ENCODE peak calls at places on chromosomes 16 and 17, in seven cellular contexts. J is HFF-Myc, U is left ventricle myocardium inferior, D is ascending aorta, Y is AG10803, P is tibial nerve, E is MM.1S. V is an unnamed sample.
A peak's percentile ranks its signal among the peaks of the same experiment; 100 is the strongest.

GRCh38 chr16:11783319-11784047 is 13.6 kb downstream of the ZC3H7A start:
- DNase-seq in J (no peak), U (no peak), D (no peak), Y (peak; percentile 76), P (no peak), E (peak; percentile 70), V (peak; percentile 58)

GRCh38 chr17:77909236-77909635 is 49.3 kb upstream of the TNRC6C start:
- DNase-seq in J (no peak), U (peak; percentile 48), D (peak; percentile 67), Y (no peak), P (no peak), E (no peak), V (no peak)

GRCh38 chr17:8359769-8360168 is 16.7 kb downstream of the KRABD2 start:
- DNase-seq in J (peak; percentile 91), U (no peak), D (no peak), Y (peak; percentile 84), P (no peak), E (no peak), V (no peak)

GRCh38 chr16:64983983-64984382 is 137.9 kb downstream of the CDH11 start:
- DNase-seq in J (peak; percentile 83), U (no peak), D (no peak), Y (peak; percentile 75), P (no peak), E (no peak), V (no peak)

GRCh38 chr16:24013733-24014645 is 178.2 kb downstream of the PRKCB start:
- DNase-seq in J (no peak), U (no peak), D (no peak), Y (no peak), P (no peak), E (peak; percentile 83), V (peak; percentile 82)

GRCh38 chr16:85104821-85105391 is 7.4 kb downstream of the CIBAR2 start:
- DNase-seq in J (no peak), U (no peak), D (no peak), Y (no peak), P (no peak), E (no peak), V (peak; percentile 63)

GRCh38 chr16:75306102-75306762 is 54.8 kb upstream of the BCAR1 start:
- DNase-seq in J (no peak), U (no peak), D (no peak), Y (no peak), P (no peak), E (no peak), V (no peak)

GRCh38 chr16:25066426-25066746 is 45.2 kb upstream of the LCMT1 start:
- DNase-seq in J (no peak), U (no peak), D (no peak), Y (no peak), P (no peak), E (no peak), V (peak; percentile 37)

GRCh38 chr17:74987909-74988711 is 678 bp downstream of the CDR2L start:
- DNase-seq in J (no peak), U (peak; percentile 90), D (peak; percentile 94), Y (peak; percentile 78), P (peak; percentile 73), E (no peak), V (no peak)

GRCh38 chr17:70034158-70034557 is 40.9 kb upstream of the KCNJ16 start:
- DNase-seq in J (no peak), U (no peak), D (no peak), Y (no peak), P (no peak), E (no peak), V (no peak)

GRCh38 chr17:73017653-73018052 is 74.8 kb downstream of the SLC39A11 start:
- DNase-seq in J (no peak), U (no peak), D (no peak), Y (peak; percentile 84), P (no peak), E (no peak), V (no peak)

GRCh38 chr16:68985855-68986254 is 119.6 kb upstream of the HAS3 start:
- DNase-seq in J (no peak), U (no peak), D (no peak), Y (peak; percentile 12), P (no peak), E (no peak), V (no peak)

GRCh38 chr16:15857779-15858560 is 1.1 kb upstream of the MYH11 start:
- DNase-seq in J (no peak), U (peak; percentile 35), D (peak; percentile 86), Y (peak; percentile 47), P (no peak), E (no peak), V (peak; percentile 40)

GRCh38 chr17:80252871-80253270 is 7.8 kb upstream of the RNF213 start:
- DNase-seq in J (no peak), U (peak; percentile 40), D (no peak), Y (no peak), P (no peak), E (peak; percentile 63), V (peak; percentile 86)
- TF ChIP-seq CTCF in J (peak; percentile 57), U (peak; percentile 60), D (no peak), Y (no peak), P (peak; percentile 58), E (peak; percentile 52), V (peak; percentile 40)

GRCh38 chr16:52500963-52501362 is 46.0 kb downstream of the TOX3 start:
- DNase-seq in J (no peak), U (no peak), D (no peak), Y (no peak), P (no peak), E (no peak), V (no peak)
- TF ChIP-seq CTCF in J (no peak), U (no peak), D (no peak), Y (no peak), P (no peak), E (no peak), V (no peak)

GRCh38 chr16:89491238-89491869 is 993 bp upstream of the ANKRD11 start:
- DNase-seq in J (no peak), U (no peak), D (no peak), Y (peak; percentile 42), P (no peak), E (no peak), V (peak; percentile 30)

GRCh38 chr16:89490386-89491237 is at the start of gene ANKRD11:
- DNase-seq in J (peak; percentile 99), U (peak; percentile 99), D (peak; percentile 100), Y (peak; percentile 100), P (peak; percentile 96), E (peak; percentile 96), V (peak; percentile 100)

GRCh38 chr16:89489731-89490385 is 503 bp downstream of the ANKRD11 start:
- DNase-seq in J (no peak), U (no peak), D (no peak), Y (no peak), P (no peak), E (no peak), V (peak; percentile 18)

GRCh38 chr16:89491974-89492687 is 1.8 kb upstream of the ANKRD11 start:
- DNase-seq in J (no peak), U (no peak), D (no peak), Y (no peak), P (no peak), E (no peak), V (no peak)

DNA sequence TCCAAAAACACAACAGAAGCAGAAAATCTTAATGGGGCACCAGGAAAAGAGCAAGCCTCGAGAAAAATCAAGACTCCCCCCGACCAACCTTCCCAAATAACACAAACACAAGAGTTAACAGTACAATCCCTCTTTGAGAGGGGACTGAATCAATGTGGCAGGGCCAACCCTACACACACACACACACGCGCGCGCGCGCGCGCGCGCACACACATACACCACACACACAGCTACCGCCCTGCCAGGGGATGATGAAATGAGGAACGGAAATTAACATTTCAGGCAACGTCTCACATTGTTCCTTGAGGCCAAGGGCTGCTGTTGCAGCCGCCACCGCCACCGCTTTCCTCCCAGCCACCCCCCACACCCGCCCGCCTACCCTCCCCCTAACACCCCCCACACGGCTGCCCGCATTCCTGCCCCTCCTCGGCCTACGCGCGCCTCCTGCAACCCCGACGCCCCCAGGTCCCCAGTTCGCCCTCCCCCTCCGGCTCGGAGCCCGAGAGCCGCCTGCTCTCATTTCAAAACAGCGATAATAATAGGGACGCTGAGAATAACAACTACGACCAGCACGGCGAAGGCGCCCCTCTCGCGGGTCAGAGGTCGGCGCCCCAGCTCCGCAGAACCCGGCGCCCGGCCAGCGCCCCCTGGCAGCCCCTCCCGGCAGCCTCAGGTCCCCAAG is 1.2 kb downstream of the ANKRD11 start:
- DNase-seq in J (peak; percentile 72), U (peak; percentile 76), D (peak; percentile 94), Y (peak; percentile 98), P (peak; percentile 92), E (peak; percentile 81), V (peak; percentile 79)
- TF ChIP-seq CTCF in J (no peak), U (peak; percentile 57), D (peak; percentile 38), Y (peak; percentile 37), P (no peak), E (no peak), V (peak; percentile 3)

DNA sequence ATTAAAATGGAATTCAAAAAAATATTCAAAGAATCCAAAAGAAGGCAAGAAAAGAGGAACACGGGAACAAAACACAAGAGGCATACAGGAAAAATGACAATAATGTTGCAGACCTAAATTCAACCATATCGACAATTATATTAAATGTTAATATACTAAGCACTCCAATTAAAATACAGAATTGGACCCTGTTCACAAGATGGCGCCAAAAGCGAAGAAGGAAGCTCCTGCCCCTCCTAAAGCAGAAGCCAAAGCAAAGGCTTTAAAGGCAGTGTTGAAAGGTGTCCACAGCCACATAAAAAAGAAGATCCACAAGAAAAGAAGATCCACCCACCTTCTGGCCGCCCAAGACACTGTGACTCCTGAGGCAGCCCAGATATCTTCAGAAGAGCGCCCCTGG is 6.3 kb upstream of the XAF1 start:
- DNase-seq in J (no peak), U (no peak), D (no peak), Y (no peak), P (no peak), E (no peak), V (no peak)
- TF ChIP-seq CTCF in J (peak; percentile 3), U (no peak), D (no peak), Y (no peak), P (no peak), E (no peak), V (no peak)

GRCh38 chr16:1443403-1443973 is 868 bp downstream of the CCDC154 start:
- DNase-seq in J (no peak), U (no peak), D (no peak), Y (no peak), P (no peak), E (no peak), V (no peak)
- TF ChIP-seq CTCF in J (no peak), U (no peak), D (no peak), Y (no peak), P (no peak), E (no peak), V (no peak)

V was measured in GM13976.